ENCODE peak calls at places on chromosomes 4 and X, in nine cellular contexts. A is GM19239, W is NCI-H510A treated with DMSO at 0.1 percent for 48 hours, K is Caco-2, P is endodermal cell, M is iris pigment epithelial cell, F is LoVo, J is NB4, I is non-pigmented ciliary epithelial cell. V is an unnamed sample.
A peak's percentile ranks its signal among the peaks of the same experiment; 100 is the strongest.

GRCh38 chr4:80335554-80336358 is at the start of gene CFAP299:
- DNase-seq in W (peak; percentile 64), M (peak; percentile 87), P (peak; percentile 97), J (peak; percentile 90), F (peak; percentile 84), K (peak; percentile 88), I (peak; percentile 67), A (peak; percentile 39), V (peak; percentile 92)

GRCh38 chrX:67614414-67614813 is 70.6 kb downstream of the AR start:
- DNase-seq in F (no peak), A (no peak), M (peak; percentile 84), J (no peak), P (no peak), I (no peak), W (no peak), K (no peak), V (no peak)

GRCh38 chr4:8082517-8083055 is 76.0 kb downstream of the ABLIM2 start:
- DNase-seq in J (no peak), K (no peak), F (no peak), A (no peak), M (no peak), W (no peak), I (no peak), P (no peak), V (no peak)

GRCh38 chr4:87843936-87844335 is 11.2 kb downstream of the MEPE start:
- DNase-seq in A (no peak), F (peak; percentile 36), M (peak; percentile 90), P (no peak), W (peak; percentile 25), I (no peak), J (peak; percentile 92), K (no peak), V (peak; percentile 97)

GRCh38 chr4:166087569-166087968 is 214.5 kb downstream of the TLL1 start:
- DNase-seq in P (no peak), A (no peak), W (no peak), M (no peak), F (no peak), J (no peak), I (no peak), K (no peak), V (no peak)

GRCh38 chr4:10403633-10404445 is 53.4 kb downstream of the ZNF518B start:
- DNase-seq in M (peak; percentile 39), P (peak; percentile 67), W (peak; percentile 21), K (no peak), J (peak; percentile 55), A (no peak), F (peak; percentile 37), I (peak; percentile 6), V (peak; percentile 37)

GRCh38 chrX:132855760-132856341 is 102.6 kb downstream of the HS6ST2 start:
- DNase-seq in K (no peak), I (no peak), A (no peak), P (no peak), F (no peak), W (no peak), M (no peak), J (no peak), V (no peak)

GRCh38 chrX:56281789-56282188 is 49.6 kb downstream of the KLF8 start:
- DNase-seq in I (no peak), P (no peak), K (no peak), F (peak; percentile 3), J (peak; percentile 28), M (peak; percentile 12), A (no peak), W (no peak), V (peak; percentile 10)

GRCh38 chr4:6806924-6807676 is 24.6 kb downstream of the KIAA0232 start:
- DNase-seq in W (no peak), J (peak; percentile 43), F (no peak), I (no peak), M (peak; percentile 38), A (no peak), P (no peak), K (no peak), V (no peak)

GRCh38 chr4:176001171-176002006 is 64.3 kb upstream of the WDR17 start:
- DNase-seq in F (no peak), M (peak; percentile 21), J (no peak), W (peak; percentile 6), K (no peak), A (no peak), P (peak; percentile 94), I (no peak), V (no peak)

GRCh38 chrX:14920196-14920595 is 47.0 kb downstream of the MOSPD2 start:
- DNase-seq in A (no peak), F (no peak), I (no peak), K (no peak), P (no peak), M (peak; percentile 62), W (no peak), J (no peak), V (no peak)

GRCh38 chr4:56958111-56958517 is 19.3 kb downstream of the NOA1 start:
- DNase-seq in M (peak; percentile 99), I (peak; percentile 91), W (no peak), P (no peak), K (no peak), J (peak; percentile 98), F (no peak), A (no peak), V (peak; percentile 96)

GRCh38 chr4:113471141-113471860 is 290.2 kb downstream of the CAMK2D start:
- DNase-seq in I (no peak), K (no peak), J (no peak), P (no peak), A (no peak), W (no peak), F (no peak), M (peak; percentile 49), V (no peak)

GRCh38 chrX:101260435-101260834 is 30.7 kb downstream of the TAF7L start:
- DNase-seq in W (no peak), I (no peak), A (no peak), M (peak; percentile 14), P (peak; percentile 49), F (no peak), J (peak; percentile 4), K (peak; percentile 34), V (peak; percentile 4)

GRCh38 chr4:20181926-20182325 is 69.8 kb upstream of the SLIT2 start:
- DNase-seq in W (no peak), J (no peak), P (no peak), M (peak; percentile 44), A (no peak), K (no peak), F (no peak), I (no peak), V (no peak)

GRCh38 chr4:3046149-3046548 is 28.2 kb downstream of the HTT-AS start:
- DNase-seq in I (no peak), P (no peak), A (no peak), M (no peak), F (no peak), J (peak; percentile 63), K (no peak), W (peak; percentile 4), V (peak; percentile 39)

GRCh38 chr4:56731857-56732256 is 50.8 kb upstream of the HOPX start:
- DNase-seq in M (no peak), F (no peak), I (no peak), J (peak; percentile 18), W (peak; percentile 69), A (no peak), K (peak; percentile 49), P (peak; percentile 68), V (peak; percentile 90)

GRCh38 chrX:40468033-40468979 is 112.5 kb upstream of the ATP6AP2 start:
- DNase-seq in A (peak; percentile 28), J (peak; percentile 83), I (no peak), W (peak; percentile 90), M (peak; percentile 26), K (peak; percentile 61), P (peak; percentile 81), F (peak; percentile 13), V (peak; percentile 72)

GRCh38 chr4:55675196-55675793 is 39.2 kb upstream of the NMU start:
- DNase-seq in A (no peak), W (no peak), P (peak; percentile 81), K (no peak), J (peak; percentile 17), F (no peak), I (no peak), M (no peak), V (no peak)

GRCh38 chrX:2848806-2849420 is 20.2 kb downstream of the GYG2 start:
- DNase-seq in M (peak; percentile 81), I (peak; percentile 38), F (no peak), K (peak; percentile 55), P (peak; percentile 63), W (no peak), A (no peak), J (peak; percentile 74), V (no peak)

GRCh38 chrX:49165901-49166881 is 3.6 kb downstream of the MAGIX start:
- DNase-seq in W (peak; percentile 89), J (peak; percentile 97), A (no peak), I (no peak), F (no peak), P (peak; percentile 94), K (peak; percentile 55), M (peak; percentile 79), V (peak; percentile 63)

GRCh38 chrX:40845331-40845911 is 110.1 kb upstream of the MED14 start:
- DNase-seq in M (peak; percentile 95), P (peak; percentile 75), I (peak; percentile 76), W (no peak), K (peak; percentile 49), A (no peak), J (no peak), F (no peak), V (no peak)

GRCh38 chrX:6448003-6448402 is 86.9 kb downstream of the VCX3A start:
- DNase-seq in K (no peak), A (no peak), W (no peak), P (no peak), M (no peak), J (no peak), F (no peak), I (no peak), V (no peak)

GRCh38 chr4:39660045-39660444 is 21.4 kb upstream of the SMIM14 start:
- DNase-seq in I (no peak), F (no peak), A (no peak), P (no peak), K (no peak), J (peak; percentile 36), W (no peak), M (peak; percentile 40), V (no peak)

GRCh38 chr4:54661686-54662085 is 3.9 kb downstream of the KIT start:
- DNase-seq in M (peak; percentile 91), A (no peak), F (no peak), P (no peak), K (no peak), J (no peak), I (peak; percentile 66), W (no peak), V (peak; percentile 49)

GRCh38 chr4:126850286-126850685 is 782.5 kb upstream of the INTU start:
- DNase-seq in J (peak; percentile 18), K (no peak), F (peak; percentile 70), P (peak; percentile 48), W (no peak), I (peak; percentile 93), A (no peak), M (peak; percentile 96), V (peak; percentile 56)

GRCh38 chr4:168656055-168656660 is 159.3 kb downstream of the PALLD start:
- DNase-seq in W (no peak), K (no peak), P (no peak), I (no peak), M (peak; percentile 95), F (no peak), A (no peak), J (peak; percentile 6), V (no peak)

GRCh38 chr4:13704761-13705160 is 77.2 kb upstream of the BOD1L1 start:
- DNase-seq in W (no peak), I (no peak), M (no peak), P (no peak), J (no peak), A (no peak), K (no peak), F (no peak), V (no peak)

GRCh38 chr4:112552668-112553067 is 36.7 kb upstream of the NEUROG2 start:
- DNase-seq in J (no peak), A (no peak), W (no peak), F (peak; percentile 10), K (no peak), M (peak; percentile 65), I (peak; percentile 31), P (no peak), V (no peak)

GRCh38 chr4:168631241-168632151 is 134.6 kb downstream of the PALLD start:
- DNase-seq in I (no peak), K (peak; percentile 56), F (peak; percentile 69), A (no peak), M (peak; percentile 71), W (peak; percentile 39), P (peak; percentile 90), J (peak; percentile 4), V (peak; percentile 23)

GRCh38 chr4:121740796-121741409 is 24.1 kb downstream of the SMIM43 start:
- DNase-seq in I (no peak), W (no peak), M (no peak), F (no peak), K (no peak), J (no peak), A (no peak), P (peak; percentile 63), V (no peak)